ENCODE peak calls at places on chromosomes 4 and X, in six cellular contexts. F, V, E, Y, S and T are unnamed samples.

GRCh38 chr4:162274354-162274753 is 110.6 kb upstream of the FSTL5 start:
- DNase-seq in V (no peak), F (no peak), S (no peak), Y (peak; percentile 19), E (no peak), T (no peak)

GRCh38 chr4:127686656-127687055 is 43.5 kb upstream of the SLC25A31 start:
- DNase-seq in V (no peak), F (peak; percentile 48), E (no peak), S (no peak), Y (no peak), T (peak; percentile 29)

GRCh38 chrX:127708155-127708554 is 344.0 kb downstream of the ACTRT1 start:
- DNase-seq in V (no peak), F (no peak), E (no peak), S (no peak), Y (no peak), T (no peak)

GRCh38 chrX:108396188-108396885 is 41.9 kb downstream of the COL4A6 start:
- DNase-seq in F (peak; percentile 38), E (peak; percentile 21), V (no peak), Y (no peak), S (no peak), T (no peak)

GRCh38 chr4:71380721-71381120 is 41.9 kb downstream of the SLC4A4 start:
- DNase-seq in V (no peak), F (no peak), Y (no peak), E (no peak), S (no peak), T (no peak)

GRCh38 chr4:187333151-187333550 is 609.5 kb upstream of the FAT1 start:
- DNase-seq in E (no peak), V (no peak), Y (no peak), S (no peak), F (peak; percentile 13), T (no peak)

GRCh38 chr4:72319596-72319995 is 249.4 kb downstream of the ADAMTS3 start:
- DNase-seq in Y (no peak), F (peak; percentile 35), V (no peak), E (no peak), S (no peak), T (no peak)

GRCh38 chrX:19886375-19886774 is 1.0 kb downstream of the SH3KBP1 start:
- DNase-seq in Y (no peak), V (no peak), S (no peak), E (no peak), F (no peak), T (no peak)

GRCh38 chr4:8905236-8905772 is 33.7 kb upstream of the HMX1 start:
- DNase-seq in F (no peak), E (no peak), V (no peak), S (no peak), Y (no peak), T (no peak)

GRCh38 chr4:111556141-111556781 is 589.0 kb upstream of the FAM241A start:
- DNase-seq in E (no peak), Y (no peak), V (no peak), F (peak; percentile 5), S (no peak), T (no peak)

GRCh38 chrX:150329888-150330287 is 33.2 kb upstream of the MAMLD1 start:
- DNase-seq in F (no peak), V (no peak), Y (no peak), E (no peak), S (no peak), T (no peak)

GRCh38 chr4:128604840-128605239 is 204.7 kb upstream of the JADE1 start:
- DNase-seq in Y (no peak), E (no peak), V (no peak), S (no peak), F (peak; percentile 53), T (no peak)

GRCh38 chr4:14800977-14801376 is 201.3 kb upstream of the CPEB2 start:
- DNase-seq in S (no peak), F (no peak), V (no peak), E (no peak), Y (no peak), T (no peak)

GRCh38 chr4:111066447-111066846 is 443.6 kb upstream of the PITX2 start:
- DNase-seq in E (no peak), S (no peak), V (no peak), Y (no peak), F (no peak), T (no peak)

GRCh38 chr4:72690782-72691181 is 121.8 kb upstream of the ADAMTS3 start:
- DNase-seq in E (no peak), V (no peak), Y (no peak), S (no peak), F (no peak), T (no peak)

GRCh38 chrX:30971761-30972603 is 82.9 kb upstream of the TAB3 start:
- DNase-seq in Y (peak; percentile 24), E (peak; percentile 27), F (peak; percentile 7), V (no peak), S (no peak), T (no peak)

GRCh38 chr4:7590205-7590604 is 155.5 kb upstream of the PSAPL1 start:
- DNase-seq in Y (no peak), S (no peak), F (peak; percentile 36), E (no peak), V (no peak), T (no peak)